ENCODE peak calls at places on chromosomes 1 and 21, in seven cellular contexts. One of them, this sample, is unnamed.

GRCh38 chr1:175725684-175726083 is 17.7 kb downstream of the TNR start:
- DNase-seq in WTC11: peak
- DNase-seq in posterior vena cava: no peak
- DNase-seq in SK-N-DZ: no peak
- DNase-seq in glutamatergic neuron: no peak
- DNase-seq in CD8-positive, alpha-beta memory T cell: no peak
- DNase-seq in HCEC 1CT: no peak
- DNase-seq in this sample: no peak

GRCh38 chr1:205451202-205451601 is 4.6 kb downstream of the BLACAT1 start:
- DNase-seq in WTC11: peak
- DNase-seq in HCEC 1CT: no peak
- DNase-seq in glutamatergic neuron: no peak
- DNase-seq in SK-N-DZ: no peak
- DNase-seq in posterior vena cava: no peak
- DNase-seq in CD8-positive, alpha-beta memory T cell: no peak
- DNase-seq in this sample: no peak

GRCh38 chr1:21872445-21873079 is 60.5 kb downstream of the LDLRAD2 start:
- DNase-seq in posterior vena cava: no peak
- DNase-seq in glutamatergic neuron: no peak
- DNase-seq in SK-N-DZ: no peak
- DNase-seq in CD8-positive, alpha-beta memory T cell: no peak
- DNase-seq in HCEC 1CT: no peak
- DNase-seq in WTC11: no peak
- DNase-seq in this sample: no peak

GRCh38 chr1:79848316-79848715 is 841.8 kb upstream of the ADGRL4 start:
- DNase-seq in glutamatergic neuron: no peak
- DNase-seq in WTC11: no peak
- DNase-seq in CD8-positive, alpha-beta memory T cell: no peak
- DNase-seq in SK-N-DZ: no peak
- DNase-seq in posterior vena cava: no peak
- DNase-seq in HCEC 1CT: no peak
- DNase-seq in this sample: no peak

GRCh38 chr21:31429500-31429899 is 85.4 kb upstream of the TIAM1 start:
- DNase-seq in glutamatergic neuron: no peak
- DNase-seq in posterior vena cava: no peak
- DNase-seq in CD8-positive, alpha-beta memory T cell: no peak
- DNase-seq in SK-N-DZ: no peak
- DNase-seq in HCEC 1CT: no peak
- DNase-seq in WTC11: no peak
- DNase-seq in this sample: no peak

GRCh38 chr1:34060901-34061415 is 104.1 kb downstream of the CSMD2 start:
- DNase-seq in HCEC 1CT: no peak
- DNase-seq in posterior vena cava: no peak
- DNase-seq in CD8-positive, alpha-beta memory T cell: no peak
- DNase-seq in SK-N-DZ: no peak
- DNase-seq in glutamatergic neuron: no peak
- DNase-seq in WTC11: no peak
- DNase-seq in this sample: no peak

GRCh38 chr1:178784131-178784536 is 59.1 kb downstream of the RALGPS2 start:
- DNase-seq in HCEC 1CT: peak
- DNase-seq in WTC11: no peak
- DNase-seq in posterior vena cava: no peak
- DNase-seq in CD8-positive, alpha-beta memory T cell: no peak
- DNase-seq in SK-N-DZ: no peak
- DNase-seq in glutamatergic neuron: no peak
- DNase-seq in this sample: no peak

GRCh38 chr1:37989381-37989930 is 366 bp downstream of the SF3A3 start:
- DNase-seq in WTC11: no peak
- DNase-seq in CD8-positive, alpha-beta memory T cell: no peak
- DNase-seq in glutamatergic neuron: peak
- DNase-seq in posterior vena cava: peak
- DNase-seq in HCEC 1CT: no peak
- DNase-seq in SK-N-DZ: no peak
- DNase-seq in this sample: peak

GRCh38 chr1:72936151-72936740 is 653.9 kb upstream of the NEGR1 start:
- DNase-seq in HCEC 1CT: peak
- DNase-seq in glutamatergic neuron: no peak
- DNase-seq in posterior vena cava: no peak
- DNase-seq in SK-N-DZ: no peak
- DNase-seq in CD8-positive, alpha-beta memory T cell: no peak
- DNase-seq in WTC11: no peak
- DNase-seq in this sample: no peak

GRCh38 chr1:204455063-204455830 is 39.4 kb downstream of the PIK3C2B start:
- DNase-seq in SK-N-DZ: no peak
- DNase-seq in WTC11: peak
- DNase-seq in glutamatergic neuron: peak
- DNase-seq in CD8-positive, alpha-beta memory T cell: no peak
- DNase-seq in HCEC 1CT: no peak
- DNase-seq in posterior vena cava: peak
- DNase-seq in this sample: no peak

GRCh38 chr1:234154320-234155251 is 218.7 kb upstream of the COA6 start:
- DNase-seq in CD8-positive, alpha-beta memory T cell: no peak
- DNase-seq in glutamatergic neuron: no peak
- DNase-seq in HCEC 1CT: peak
- DNase-seq in WTC11: peak
- DNase-seq in posterior vena cava: no peak
- DNase-seq in SK-N-DZ: peak
- DNase-seq in this sample: no peak

GRCh38 chr1:1344672-1345361 is 4.4 kb downstream of the DVL1 start:
- DNase-seq in SK-N-DZ: no peak
- DNase-seq in glutamatergic neuron: peak
- DNase-seq in CD8-positive, alpha-beta memory T cell: no peak
- DNase-seq in WTC11: peak
- DNase-seq in posterior vena cava: no peak
- DNase-seq in HCEC 1CT: peak
- DNase-seq in this sample: peak

GRCh38 chr1:235992868-235993267 is 72.0 kb downstream of the NID1 start:
- DNase-seq in glutamatergic neuron: no peak
- DNase-seq in CD8-positive, alpha-beta memory T cell: no peak
- DNase-seq in WTC11: no peak
- DNase-seq in posterior vena cava: no peak
- DNase-seq in HCEC 1CT: no peak
- DNase-seq in SK-N-DZ: no peak
- DNase-seq in this sample: no peak

GRCh38 chr1:189859385-189859977 is 618.2 kb downstream of the BRINP3 start:
- DNase-seq in CD8-positive, alpha-beta memory T cell: no peak
- DNase-seq in posterior vena cava: peak
- DNase-seq in HCEC 1CT: no peak
- DNase-seq in WTC11: peak
- DNase-seq in glutamatergic neuron: peak
- DNase-seq in SK-N-DZ: no peak
- DNase-seq in this sample: no peak

GRCh38 chr1:199122532-199123311 is 483.9 kb downstream of the PTPRC start:
- DNase-seq in WTC11: no peak
- DNase-seq in CD8-positive, alpha-beta memory T cell: no peak
- DNase-seq in SK-N-DZ: no peak
- DNase-seq in HCEC 1CT: peak
- DNase-seq in posterior vena cava: no peak
- DNase-seq in glutamatergic neuron: no peak
- DNase-seq in this sample: no peak

GRCh38 chr1:15328785-15329480 is 80.8 kb upstream of the EFHD2 start:
- DNase-seq in CD8-positive, alpha-beta memory T cell: no peak
- DNase-seq in posterior vena cava: no peak
- DNase-seq in WTC11: no peak
- DNase-seq in SK-N-DZ: no peak
- DNase-seq in glutamatergic neuron: no peak
- DNase-seq in HCEC 1CT: peak
- DNase-seq in this sample: no peak

GRCh38 chr1:109370712-109371270 is 26.9 kb downstream of the SORT1 start:
- DNase-seq in HCEC 1CT: peak
- DNase-seq in posterior vena cava: no peak
- DNase-seq in SK-N-DZ: no peak
- DNase-seq in WTC11: no peak
- DNase-seq in CD8-positive, alpha-beta memory T cell: no peak
- DNase-seq in glutamatergic neuron: no peak
- DNase-seq in this sample: no peak

GRCh38 chr1:108565081-108565480 is 5.2 kb downstream of the EEIG2 start:
- DNase-seq in glutamatergic neuron: no peak
- DNase-seq in CD8-positive, alpha-beta memory T cell: no peak
- DNase-seq in SK-N-DZ: no peak
- DNase-seq in posterior vena cava: no peak
- DNase-seq in WTC11: no peak
- DNase-seq in HCEC 1CT: no peak
- DNase-seq in this sample: no peak

GRCh38 chr1:101253976-101254660 is 17.3 kb downstream of the S1PR1 start:
- DNase-seq in WTC11: no peak
- DNase-seq in SK-N-DZ: no peak
- DNase-seq in HCEC 1CT: peak
- DNase-seq in posterior vena cava: no peak
- DNase-seq in glutamatergic neuron: no peak
- DNase-seq in CD8-positive, alpha-beta memory T cell: no peak
- DNase-seq in this sample: no peak

GRCh38 chr1:205748398-205749093 is 1.4 kb downstream of the NUCKS1 start:
- DNase-seq in SK-N-DZ: peak
- DNase-seq in posterior vena cava: no peak
- DNase-seq in WTC11: no peak
- DNase-seq in HCEC 1CT: peak
- DNase-seq in glutamatergic neuron: no peak
- DNase-seq in CD8-positive, alpha-beta memory T cell: no peak
- DNase-seq in this sample: no peak

GRCh38 chr1:179953974-179954493 is 576 bp upstream of the CEP350 start:
- DNase-seq in posterior vena cava: no peak
- DNase-seq in HCEC 1CT: peak
- DNase-seq in WTC11: no peak
- DNase-seq in SK-N-DZ: peak
- DNase-seq in CD8-positive, alpha-beta memory T cell: peak
- DNase-seq in glutamatergic neuron: no peak
- DNase-seq in this sample: peak

GRCh38 chr1:74964508-74964907 is 169.7 kb upstream of the LHX8 start:
- DNase-seq in SK-N-DZ: peak
- DNase-seq in HCEC 1CT: no peak
- DNase-seq in CD8-positive, alpha-beta memory T cell: no peak
- DNase-seq in glutamatergic neuron: peak
- DNase-seq in WTC11: no peak
- DNase-seq in posterior vena cava: no peak
- DNase-seq in this sample: no peak

GRCh38 chr1:995665-996633 is 3.9 kb downstream of the HES4 start:
- DNase-seq in glutamatergic neuron: no peak
- DNase-seq in SK-N-DZ: no peak
- DNase-seq in HCEC 1CT: no peak
- DNase-seq in posterior vena cava: no peak
- DNase-seq in WTC11: no peak
- DNase-seq in CD8-positive, alpha-beta memory T cell: no peak
- DNase-seq in this sample: no peak

GRCh38 chr1:100277866-100278265 is 11.8 kb downstream of the RTCA start:
- DNase-seq in SK-N-DZ: no peak
- DNase-seq in glutamatergic neuron: no peak
- DNase-seq in posterior vena cava: no peak
- DNase-seq in HCEC 1CT: peak
- DNase-seq in CD8-positive, alpha-beta memory T cell: no peak
- DNase-seq in WTC11: no peak
- DNase-seq in this sample: no peak

GRCh38 chr1:214058071-214058470 is 70.3 kb downstream of the PROX1 start:
- DNase-seq in WTC11: no peak
- DNase-seq in posterior vena cava: no peak
- DNase-seq in HCEC 1CT: no peak
- DNase-seq in CD8-positive, alpha-beta memory T cell: no peak
- DNase-seq in glutamatergic neuron: no peak
- DNase-seq in SK-N-DZ: no peak
- DNase-seq in this sample: no peak

GRCh38 chr1:174118726-174119125 is 40.6 kb upstream of the RABGAP1L start:
- DNase-seq in posterior vena cava: no peak
- DNase-seq in WTC11: no peak
- DNase-seq in CD8-positive, alpha-beta memory T cell: no peak
- DNase-seq in HCEC 1CT: no peak
- DNase-seq in glutamatergic neuron: no peak
- DNase-seq in SK-N-DZ: no peak
- DNase-seq in this sample: no peak